ENCODE peak calls at places on chromosomes 1 and 21, in six cellular contexts. One of them, this sample, is unnamed.

GRCh38 chr1:226602186-226603029 is 53.8 kb downstream of the STUM start:
- DNase-seq in right atrium auricular region: no peak
- DNase-seq in lung: peak; percentile 34
- DNase-seq in choroid plexus epithelial cell: peak; percentile 79
- DNase-seq in IMR-90: peak; percentile 78
- DNase-seq in NB4: no peak
- DNase-seq in this sample: no peak

GRCh38 chr1:10721381-10722321 is 74.8 kb downstream of the CASZ1 start:
- DNase-seq in IMR-90: no peak
- DNase-seq in lung: no peak
- DNase-seq in NB4: no peak
- DNase-seq in right atrium auricular region: no peak
- DNase-seq in choroid plexus epithelial cell: no peak
- DNase-seq in this sample: no peak

GRCh38 chr1:208977861-208978260 is 605.7 kb upstream of the CAMK1G start:
- DNase-seq in right atrium auricular region: no peak
- DNase-seq in NB4: no peak
- DNase-seq in choroid plexus epithelial cell: no peak
- DNase-seq in IMR-90: no peak
- DNase-seq in lung: no peak
- DNase-seq in this sample: no peak

GRCh38 chr1:165598676-165599059 is 32.4 kb upstream of the MGST3 start:
- DNase-seq in NB4: no peak
- DNase-seq in IMR-90: no peak
- DNase-seq in choroid plexus epithelial cell: no peak
- DNase-seq in right atrium auricular region: no peak
- DNase-seq in lung: no peak
- DNase-seq in this sample: no peak

GRCh38 chr1:175591083-175591743 is 152.2 kb downstream of the TNR start:
- DNase-seq in NB4: no peak
- DNase-seq in IMR-90: no peak
- DNase-seq in right atrium auricular region: no peak
- DNase-seq in choroid plexus epithelial cell: no peak
- DNase-seq in lung: no peak
- DNase-seq in this sample: no peak

GRCh38 chr21:32410916-32411315 is 1.6 kb upstream of the EVA1C start:
- DNase-seq in lung: no peak
- DNase-seq in choroid plexus epithelial cell: no peak
- DNase-seq in NB4: no peak
- DNase-seq in IMR-90: no peak
- DNase-seq in right atrium auricular region: no peak
- DNase-seq in this sample: no peak

GRCh38 chr1:33459766-33460543 is 12.5 kb upstream of the ZSCAN20 start:
- DNase-seq in NB4: no peak
- DNase-seq in right atrium auricular region: no peak
- DNase-seq in IMR-90: peak; percentile 74
- DNase-seq in choroid plexus epithelial cell: peak; percentile 68
- DNase-seq in lung: no peak
- DNase-seq in this sample: no peak

GRCh38 chr1:7771673-7772299 is 690 bp downstream of the VAMP3 start:
- DNase-seq in NB4: no peak
- DNase-seq in choroid plexus epithelial cell: peak; percentile 38
- DNase-seq in right atrium auricular region: no peak
- DNase-seq in lung: no peak
- DNase-seq in IMR-90: no peak
- DNase-seq in this sample: no peak

GRCh38 chr1:59292557-59292956 is 4.3 kb upstream of the FGGY start:
- DNase-seq in right atrium auricular region: peak; percentile 82
- DNase-seq in IMR-90: peak; percentile 80
- DNase-seq in lung: peak; percentile 64
- DNase-seq in NB4: peak; percentile 94
- DNase-seq in choroid plexus epithelial cell: peak; percentile 95
- DNase-seq in this sample: no peak

GRCh38 chr1:15678578-15678977 is 5.5 kb upstream of the PLEKHM2 start:
- DNase-seq in NB4: peak; percentile 54
- DNase-seq in lung: peak; percentile 47
- DNase-seq in IMR-90: peak; percentile 81
- DNase-seq in right atrium auricular region: no peak
- DNase-seq in choroid plexus epithelial cell: peak; percentile 90
- DNase-seq in this sample: no peak

GRCh38 chr1:57234459-57234858 is 189.4 kb downstream of the DAB1 start:
- DNase-seq in right atrium auricular region: no peak
- DNase-seq in choroid plexus epithelial cell: no peak
- DNase-seq in lung: no peak
- DNase-seq in NB4: no peak
- DNase-seq in IMR-90: no peak
- DNase-seq in this sample: no peak

GRCh38 chr1:36953061-36953460 is 81.3 kb downstream of the GRIK3 start:
- DNase-seq in IMR-90: no peak
- DNase-seq in choroid plexus epithelial cell: no peak
- DNase-seq in right atrium auricular region: no peak
- DNase-seq in NB4: no peak
- DNase-seq in lung: no peak
- DNase-seq in this sample: no peak

GRCh38 chr1:152111515-152111968 is 3.7 kb downstream of the TCHH start:
- DNase-seq in IMR-90: peak; percentile 34
- DNase-seq in lung: no peak
- DNase-seq in NB4: no peak
- DNase-seq in choroid plexus epithelial cell: peak; percentile 55
- DNase-seq in right atrium auricular region: no peak
- DNase-seq in this sample: no peak

GRCh38 chr1:86409416-86410021 is 13.4 kb upstream of the ODF2L start:
- DNase-seq in NB4: peak; percentile 65
- DNase-seq in right atrium auricular region: no peak
- DNase-seq in lung: peak; percentile 81
- DNase-seq in choroid plexus epithelial cell: peak; percentile 24
- DNase-seq in IMR-90: no peak
- DNase-seq in this sample: no peak

GRCh38 chr1:235277709-235278108 is 50.3 kb downstream of the ARID4B start:
- DNase-seq in lung: no peak
- DNase-seq in choroid plexus epithelial cell: no peak
- DNase-seq in IMR-90: peak; percentile 4
- DNase-seq in right atrium auricular region: no peak
- DNase-seq in NB4: no peak
- DNase-seq in this sample: no peak

GRCh38 chr1:109396971-109397370 is 747 bp downstream of the SORT1 start:
- DNase-seq in choroid plexus epithelial cell: no peak
- DNase-seq in right atrium auricular region: no peak
- DNase-seq in NB4: no peak
- DNase-seq in lung: no peak
- DNase-seq in IMR-90: no peak
- DNase-seq in this sample: no peak

GRCh38 chr1:245060684-245061374 is 94.0 kb upstream of the KIF26B start:
- DNase-seq in lung: no peak
- DNase-seq in NB4: no peak
- DNase-seq in choroid plexus epithelial cell: peak; percentile 89
- DNase-seq in right atrium auricular region: no peak
- DNase-seq in IMR-90: peak; percentile 38
- DNase-seq in this sample: peak; percentile 72

GRCh38 chr1:23553896-23554480 is 5.3 kb downstream of the ID3 start:
- DNase-seq in IMR-90: no peak
- DNase-seq in choroid plexus epithelial cell: no peak
- DNase-seq in right atrium auricular region: no peak
- DNase-seq in NB4: no peak
- DNase-seq in lung: no peak
- DNase-seq in this sample: no peak

GRCh38 chr1:43872280-43872679 is 61.3 kb upstream of the ARTN start:
- DNase-seq in IMR-90: no peak
- DNase-seq in NB4: peak; percentile 56
- DNase-seq in right atrium auricular region: no peak
- DNase-seq in lung: no peak
- DNase-seq in choroid plexus epithelial cell: no peak
- DNase-seq in this sample: peak; percentile 22

GRCh38 chr1:223738465-223739365 is 26.4 kb downstream of the CAPN2 start:
- DNase-seq in IMR-90: no peak
- DNase-seq in NB4: no peak
- DNase-seq in choroid plexus epithelial cell: no peak
- DNase-seq in right atrium auricular region: no peak
- DNase-seq in lung: peak; percentile 57
- DNase-seq in this sample: peak; percentile 88

GRCh38 chr1:2231667-2232254 is 3.6 kb downstream of the SKI start:
- DNase-seq in lung: peak; percentile 89
- DNase-seq in NB4: peak; percentile 60
- DNase-seq in IMR-90: peak; percentile 81
- DNase-seq in right atrium auricular region: peak; percentile 95
- DNase-seq in choroid plexus epithelial cell: peak; percentile 90
- DNase-seq in this sample: no peak

GRCh38 chr1:232553050-232553754 is 76.7 kb downstream of the SIPA1L2 start:
- DNase-seq in right atrium auricular region: peak; percentile 83
- DNase-seq in IMR-90: peak; percentile 52
- DNase-seq in lung: peak; percentile 38
- DNase-seq in NB4: no peak
- DNase-seq in choroid plexus epithelial cell: no peak
- DNase-seq in this sample: peak; percentile 75

GRCh38 chr1:30754684-30755171 is 2.8 kb downstream of the LAPTM5 start:
- DNase-seq in right atrium auricular region: no peak
- DNase-seq in choroid plexus epithelial cell: no peak
- DNase-seq in IMR-90: no peak
- DNase-seq in lung: no peak
- DNase-seq in NB4: peak; percentile 54
- DNase-seq in this sample: no peak

GRCh38 chr1:218259800-218260199 is 25.3 kb upstream of the RRP15 start:
- DNase-seq in right atrium auricular region: no peak
- DNase-seq in IMR-90: no peak
- DNase-seq in lung: no peak
- DNase-seq in choroid plexus epithelial cell: peak; percentile 18
- DNase-seq in NB4: peak; percentile 63
- DNase-seq in this sample: no peak

GRCh38 chr1:223642155-223642689 is 23.3 kb downstream of the CAPN8 start:
- DNase-seq in choroid plexus epithelial cell: no peak
- DNase-seq in right atrium auricular region: no peak
- DNase-seq in IMR-90: no peak
- DNase-seq in NB4: no peak
- DNase-seq in lung: no peak
- DNase-seq in this sample: no peak

GRCh38 chr1:161044908-161045748 is 649 bp downstream of the USF1 start:
- DNase-seq in lung: peak; percentile 72
- DNase-seq in IMR-90: peak; percentile 58
- DNase-seq in NB4: peak; percentile 93
- DNase-seq in right atrium auricular region: peak; percentile 84
- DNase-seq in choroid plexus epithelial cell: peak; percentile 70
- DNase-seq in this sample: peak; percentile 59

GRCh38 chr1:33074193-33074945 is 6.6 kb upstream of the AZIN2 start:
- DNase-seq in lung: no peak
- DNase-seq in choroid plexus epithelial cell: no peak
- DNase-seq in NB4: no peak
- DNase-seq in IMR-90: no peak
- DNase-seq in right atrium auricular region: no peak
- DNase-seq in this sample: no peak

GRCh38 chr1:206770531-206771352 is at the start of gene IL19:
- DNase-seq in choroid plexus epithelial cell: peak; percentile 45
- DNase-seq in NB4: peak; percentile 86
- DNase-seq in IMR-90: peak; percentile 34
- DNase-seq in lung: no peak
- DNase-seq in right atrium auricular region: no peak
- DNase-seq in this sample: no peak

GRCh38 chr1:206772228-206773002 is at the start of gene IL10:
- DNase-seq in lung: no peak
- DNase-seq in NB4: peak; percentile 90
- DNase-seq in IMR-90: no peak
- DNase-seq in choroid plexus epithelial cell: no peak
- DNase-seq in right atrium auricular region: no peak
- DNase-seq in this sample: no peak

GRCh38 chr1:206769331-206769731 is 1.2 kb upstream of the IL19 start:
- DNase-seq in choroid plexus epithelial cell: no peak
- DNase-seq in right atrium auricular region: no peak
- DNase-seq in lung: no peak
- DNase-seq in IMR-90: no peak
- DNase-seq in NB4: no peak
- DNase-seq in this sample: no peak

GRCh38 chr1:206768472-206769330 is 1.9 kb upstream of the IL19 start:
- DNase-seq in NB4: no peak
- DNase-seq in right atrium auricular region: no peak
- DNase-seq in IMR-90: no peak
- DNase-seq in lung: no peak
- DNase-seq in choroid plexus epithelial cell: no peak
- DNase-seq in this sample: no peak

GRCh38 chr1:206771353-206771722 is 765 bp downstream of the IL19 start:
- DNase-seq in right atrium auricular region: no peak
- DNase-seq in NB4: no peak
- DNase-seq in choroid plexus epithelial cell: no peak
- DNase-seq in IMR-90: no peak
- DNase-seq in lung: no peak
- DNase-seq in this sample: no peak
- H3K4me3 ChIP-seq in right atrium auricular region: no peak overlapping the region
- H3K4me3 ChIP-seq in NB4: peak overlapping the region; percentile 12
- H3K4me3 ChIP-seq in choroid plexus epithelial cell: no peak overlapping the region
- H3K4me3 ChIP-seq in IMR-90: no peak overlapping the region
- H3K4me3 ChIP-seq in lung: no peak overlapping the region
- H3K4me3 ChIP-seq in this sample: no peak overlapping the region

DNA sequence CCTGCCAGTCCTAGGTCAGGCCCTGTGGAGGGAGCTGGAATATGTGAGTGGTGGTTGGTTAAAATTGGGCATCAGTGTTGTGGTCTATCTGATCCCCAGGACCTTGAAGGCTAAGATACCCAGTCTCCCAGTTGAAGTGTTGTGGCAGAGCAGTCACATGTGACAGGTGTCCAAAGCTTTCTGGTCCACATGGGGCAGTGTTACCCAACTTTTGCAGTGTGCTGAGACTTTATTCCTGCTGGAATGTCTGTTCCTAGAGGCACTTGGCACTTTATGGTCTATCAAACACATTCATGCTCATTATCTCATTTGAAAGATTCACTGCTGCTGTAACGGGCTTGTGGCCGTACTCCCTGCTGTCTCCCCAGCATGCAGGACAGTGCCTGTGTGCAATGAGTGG is 21.0 kb upstream of the LORICRIN start:
- DNase-seq in choroid plexus epithelial cell: no peak
- DNase-seq in NB4: no peak
- DNase-seq in right atrium auricular region: no peak
- DNase-seq in lung: no peak
- DNase-seq in IMR-90: no peak
- DNase-seq in this sample: no peak
- TF ChIP-seq CTCF in choroid plexus epithelial cell: no peak
- TF ChIP-seq CTCF in NB4: no peak
- TF ChIP-seq CTCF in right atrium auricular region: no peak
- TF ChIP-seq CTCF in lung: no peak
- TF ChIP-seq CTCF in IMR-90: no peak
- TF ChIP-seq CTCF in this sample: peak; percentile 30

DNA sequence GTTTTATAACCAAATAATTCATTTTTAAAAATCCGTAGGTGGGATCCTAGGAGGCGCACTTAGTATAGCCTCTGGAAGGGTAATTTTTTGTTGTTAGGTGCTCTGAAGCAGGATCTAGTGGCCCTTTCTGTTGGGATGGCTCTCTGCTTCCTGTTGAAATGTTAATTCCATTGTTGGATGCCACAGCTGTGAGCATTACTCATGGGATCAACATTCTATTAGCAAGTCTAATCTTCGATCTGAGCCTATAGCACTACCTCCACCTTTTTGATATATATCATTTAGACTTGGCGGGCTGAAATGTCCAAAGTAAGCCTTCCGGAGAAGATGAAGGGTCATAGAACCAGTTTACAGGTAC is 1.3 kb downstream of the CXADR start:
- DNase-seq in NB4: no peak
- DNase-seq in lung: no peak
- DNase-seq in choroid plexus epithelial cell: peak; percentile 49
- DNase-seq in right atrium auricular region: no peak
- DNase-seq in IMR-90: no peak
- DNase-seq in this sample: no peak
- H3K4me3 ChIP-seq in NB4: no peak overlapping the region
- H3K4me3 ChIP-seq in lung: no peak overlapping the region
- H3K4me3 ChIP-seq in choroid plexus epithelial cell: peak overlapping the region; percentile 76
- H3K4me3 ChIP-seq in right atrium auricular region: peak overlapping the region; percentile 58
- H3K4me3 ChIP-seq in IMR-90: no peak overlapping the region
- H3K4me3 ChIP-seq in this sample: peak overlapping the region; percentile 67

GRCh38 chr1:227946624-227947424 is 908 bp downstream of the WNT9A start:
- DNase-seq in right atrium auricular region: peak; percentile 69
- DNase-seq in choroid plexus epithelial cell: peak; percentile 70
- DNase-seq in lung: peak; percentile 82
- DNase-seq in IMR-90: peak; percentile 46
- DNase-seq in NB4: peak; percentile 59
- DNase-seq in this sample: peak; percentile 48
- TF ChIP-seq CTCF in right atrium auricular region: peak; percentile 89
- TF ChIP-seq CTCF in choroid plexus epithelial cell: peak; percentile 63
- TF ChIP-seq CTCF in lung: peak; percentile 58
- TF ChIP-seq CTCF in IMR-90: peak; percentile 80
- TF ChIP-seq CTCF in NB4: peak; percentile 46
- TF ChIP-seq CTCF in this sample: peak; percentile 96